ENCODE peak calls at places on chromosome 12, in five cellular contexts. One of them, this sample, is unnamed.

GRCh38 chr12:93042684-93043083 is 113.6 kb upstream of the EEA1 start:
- DNase-seq in GM12878: no peak
- DNase-seq in WTC11: no peak
- DNase-seq in K562: no peak
- DNase-seq in HEK293T: no peak
- DNase-seq in this sample: no peak

GRCh38 chr12:104672501-104673265 is 215.9 kb downstream of the CHST11 start:
- DNase-seq in K562: no peak
- DNase-seq in HEK293T: no peak
- DNase-seq in GM12878: no peak
- DNase-seq in WTC11: no peak
- DNase-seq in this sample: no peak

GRCh38 chr12:104677441-104678089 is 220.8 kb downstream of the CHST11 start:
- DNase-seq in WTC11: no peak
- DNase-seq in GM12878: no peak
- DNase-seq in K562: no peak
- DNase-seq in HEK293T: no peak
- DNase-seq in this sample: peak; percentile 28

GRCh38 chr12:89801284-89801683 is 92.6 kb upstream of the ATP2B1 start:
- DNase-seq in HEK293T: no peak
- DNase-seq in WTC11: no peak
- DNase-seq in K562: no peak
- DNase-seq in GM12878: no peak
- DNase-seq in this sample: no peak

GRCh38 chr12:56884421-56884820 is 49.8 kb downstream of the SDR9C7 start:
- DNase-seq in GM12878: no peak
- DNase-seq in HEK293T: no peak
- DNase-seq in K562: no peak
- DNase-seq in WTC11: no peak
- DNase-seq in this sample: no peak

GRCh38 chr12:79023261-79023660 is 158.7 kb downstream of the SYT1 start:
- DNase-seq in K562: no peak
- DNase-seq in WTC11: no peak
- DNase-seq in HEK293T: no peak
- DNase-seq in GM12878: no peak
- DNase-seq in this sample: no peak

GRCh38 chr12:116202940-116203339 is 74.6 kb downstream of the MED13L start:
- DNase-seq in HEK293T: no peak
- DNase-seq in WTC11: no peak
- DNase-seq in K562: no peak
- DNase-seq in GM12878: no peak
- DNase-seq in this sample: no peak

GRCh38 chr12:64691793-64692583 is 67.2 kb downstream of the GNS start:
- DNase-seq in GM12878: no peak
- DNase-seq in WTC11: no peak
- DNase-seq in HEK293T: peak; percentile 38
- DNase-seq in K562: no peak
- DNase-seq in this sample: no peak

GRCh38 chr12:66885115-66885875 is 206.4 kb upstream of the GRIP1 start:
- DNase-seq in GM12878: no peak
- DNase-seq in HEK293T: no peak
- DNase-seq in WTC11: peak; percentile 17
- DNase-seq in K562: peak; percentile 6
- DNase-seq in this sample: no peak

GRCh38 chr12:81610955-81611889 is 147.9 kb downstream of the PPFIA2 start:
- DNase-seq in WTC11: peak; percentile 12
- DNase-seq in HEK293T: peak; percentile 12
- DNase-seq in K562: no peak
- DNase-seq in GM12878: no peak
- DNase-seq in this sample: no peak

GRCh38 chr12:130909111-130909510 is 37.2 kb downstream of the RAN start:
- DNase-seq in K562: no peak
- DNase-seq in WTC11: no peak
- DNase-seq in HEK293T: no peak
- DNase-seq in GM12878: no peak
- DNase-seq in this sample: no peak

GRCh38 chr12:51377099-51377984 is 13.9 kb downstream of the GALNT6 start:
- DNase-seq in HEK293T: no peak
- DNase-seq in K562: no peak
- DNase-seq in GM12878: no peak
- DNase-seq in WTC11: no peak
- DNase-seq in this sample: no peak

GRCh38 chr12:116727261-116727660 is 10.6 kb downstream of the SPRING1 start:
- DNase-seq in GM12878: no peak
- DNase-seq in K562: no peak
- DNase-seq in WTC11: no peak
- DNase-seq in HEK293T: no peak
- DNase-seq in this sample: no peak

GRCh38 chr12:102427542-102427923 is 52.8 kb downstream of the IGF1 start:
- DNase-seq in WTC11: no peak
- DNase-seq in HEK293T: no peak
- DNase-seq in GM12878: no peak
- DNase-seq in K562: no peak
- DNase-seq in this sample: no peak

GRCh38 chr12:116337312-116337711 is 59.8 kb upstream of the MED13L start:
- DNase-seq in WTC11: no peak
- DNase-seq in HEK293T: no peak
- DNase-seq in GM12878: no peak
- DNase-seq in K562: no peak
- DNase-seq in this sample: no peak

GRCh38 chr12:43766291-43766690 is 7.5 kb downstream of the IRAK4 start:
- DNase-seq in WTC11: no peak
- DNase-seq in GM12878: no peak
- DNase-seq in K562: no peak
- DNase-seq in HEK293T: no peak
- DNase-seq in this sample: no peak

GRCh38 chr12:131034631-131035267 is 81.0 kb downstream of the ADGRD1 start:
- DNase-seq in WTC11: no peak
- DNase-seq in GM12878: no peak
- DNase-seq in K562: no peak
- DNase-seq in HEK293T: no peak
- DNase-seq in this sample: no peak

GRCh38 chr12:79983492-79983891 is 48.6 kb upstream of the PPP1R12A start:
- DNase-seq in GM12878: no peak
- DNase-seq in WTC11: no peak
- DNase-seq in HEK293T: no peak
- DNase-seq in K562: no peak
- DNase-seq in this sample: no peak

GRCh38 chr12:18382486-18382885 is 121.2 kb downstream of the PIK3C2G start:
- DNase-seq in HEK293T: no peak
- DNase-seq in WTC11: no peak
- DNase-seq in GM12878: no peak
- DNase-seq in K562: no peak
- DNase-seq in this sample: no peak

GRCh38 chr12:56102683-56103065 is 1.7 kb upstream of the PA2G4 start:
- DNase-seq in HEK293T: no peak
- DNase-seq in GM12878: no peak
- DNase-seq in WTC11: no peak
- DNase-seq in K562: no peak
- DNase-seq in this sample: no peak

GRCh38 chr12:11823593-11823992 is 174.1 kb downstream of the ETV6 start:
- DNase-seq in GM12878: no peak
- DNase-seq in K562: no peak
- DNase-seq in HEK293T: no peak
- DNase-seq in WTC11: no peak
- DNase-seq in this sample: no peak

GRCh38 chr12:105910030-105910429 is 228.7 kb downstream of the NUAK1 start:
- DNase-seq in HEK293T: no peak
- DNase-seq in GM12878: no peak
- DNase-seq in WTC11: no peak
- DNase-seq in K562: no peak
- DNase-seq in this sample: no peak

GRCh38 chr12:96766232-96766631 is 140.8 kb upstream of the NEDD1 start:
- DNase-seq in K562: no peak
- DNase-seq in WTC11: peak; percentile 37
- DNase-seq in HEK293T: no peak
- DNase-seq in GM12878: no peak
- DNase-seq in this sample: no peak

GRCh38 chr12:79183946-79184345 is 319.4 kb downstream of the SYT1 start:
- DNase-seq in GM12878: no peak
- DNase-seq in HEK293T: no peak
- DNase-seq in K562: no peak
- DNase-seq in WTC11: no peak
- DNase-seq in this sample: no peak

GRCh38 chr12:21696603-21697002 is 39.0 kb upstream of the LDHB start:
- DNase-seq in HEK293T: no peak
- DNase-seq in K562: no peak
- DNase-seq in GM12878: no peak
- DNase-seq in WTC11: no peak
- DNase-seq in this sample: no peak

GRCh38 chr12:63319386-63319785 is 168.4 kb upstream of the AVPR1A start:
- DNase-seq in K562: no peak
- DNase-seq in HEK293T: no peak
- DNase-seq in WTC11: no peak
- DNase-seq in GM12878: no peak
- DNase-seq in this sample: peak; percentile 39

GRCh38 chr12:131124487-131125280 is 171.0 kb downstream of the ADGRD1 start:
- DNase-seq in K562: no peak
- DNase-seq in GM12878: no peak
- DNase-seq in HEK293T: no peak
- DNase-seq in WTC11: no peak
- DNase-seq in this sample: no peak

GRCh38 chr12:57196439-57196838 is 20.2 kb upstream of the NXPH4 start:
- DNase-seq in GM12878: no peak
- DNase-seq in HEK293T: no peak
- DNase-seq in K562: no peak
- DNase-seq in WTC11: no peak
- DNase-seq in this sample: no peak

GRCh38 chr12:104747956-104748355 is 210.1 kb downstream of the SLC41A2 start:
- DNase-seq in GM12878: no peak
- DNase-seq in HEK293T: no peak
- DNase-seq in WTC11: no peak
- DNase-seq in K562: no peak
- DNase-seq in this sample: no peak

GRCh38 chr12:86669010-86669409 is 412.8 kb upstream of the MGAT4C start:
- DNase-seq in HEK293T: no peak
- DNase-seq in K562: no peak
- DNase-seq in GM12878: no peak
- DNase-seq in WTC11: no peak
- DNase-seq in this sample: no peak

GRCh38 chr12:62166525-62166924 is 93.7 kb upstream of the USP15 start:
- DNase-seq in K562: no peak
- DNase-seq in HEK293T: no peak
- DNase-seq in WTC11: no peak
- DNase-seq in GM12878: no peak
- DNase-seq in this sample: no peak
- TF ChIP-seq SP1 in K562: no peak
- TF ChIP-seq SP1 in HEK293T: no peak
- TF ChIP-seq SP1 in WTC11: no peak
- TF ChIP-seq SP1 in GM12878: no peak
- TF ChIP-seq SP1 in this sample: no peak

GRCh38 chr12:3551386-3551785 is 60.4 kb downstream of the PRMT8 start:
- DNase-seq in HEK293T: no peak
- DNase-seq in K562: peak; percentile 9
- DNase-seq in WTC11: no peak
- DNase-seq in GM12878: no peak
- DNase-seq in this sample: no peak
- TF ChIP-seq SP1 in HEK293T: no peak
- TF ChIP-seq SP1 in K562: no peak
- TF ChIP-seq SP1 in WTC11: no peak
- TF ChIP-seq SP1 in GM12878: no peak
- TF ChIP-seq SP1 in this sample: no peak

GRCh38 chr12:124571556-124571955 is 4.1 kb upstream of the NCOR2 start:
- DNase-seq in WTC11: no peak
- DNase-seq in K562: no peak
- DNase-seq in GM12878: no peak
- DNase-seq in HEK293T: no peak
- DNase-seq in this sample: no peak

GRCh38 chr12:124568431-124569374 is 1.3 kb upstream of the NCOR2 start:
- DNase-seq in GM12878: peak; percentile 53
- DNase-seq in WTC11: peak; percentile 44
- DNase-seq in HEK293T: peak; percentile 49
- DNase-seq in K562: peak; percentile 40
- DNase-seq in this sample: no peak

GRCh38 chr12:124567673-124568373 is 411 bp upstream of the NCOR2 start:
- DNase-seq in WTC11: peak; percentile 61
- DNase-seq in GM12878: no peak
- DNase-seq in HEK293T: peak; percentile 87
- DNase-seq in K562: peak; percentile 95
- DNase-seq in this sample: no peak

GRCh38 chr12:124570810-124571209 is 3.4 kb upstream of the NCOR2 start:
- DNase-seq in WTC11: no peak
- DNase-seq in K562: no peak
- DNase-seq in GM12878: no peak
- DNase-seq in HEK293T: no peak
- DNase-seq in this sample: no peak

GRCh38 chr12:124569375-124570148 is 2.1 kb upstream of the NCOR2 start:
- DNase-seq in HEK293T: no peak
- DNase-seq in GM12878: no peak
- DNase-seq in WTC11: no peak
- DNase-seq in K562: no peak
- DNase-seq in this sample: no peak
- TF ChIP-seq SP1 in HEK293T: no peak
- TF ChIP-seq SP1 in GM12878: no peak
- TF ChIP-seq SP1 in WTC11: no peak
- TF ChIP-seq SP1 in K562: no peak
- TF ChIP-seq SP1 in this sample: no peak

GRCh38 chr12:71477609-71478008 is 38.0 kb downstream of the LGR5 start:
- DNase-seq in K562: no peak
- DNase-seq in HEK293T: no peak
- DNase-seq in WTC11: no peak
- DNase-seq in GM12878: no peak
- DNase-seq in this sample: no peak
- TF ChIP-seq SP1 in K562: no peak
- TF ChIP-seq SP1 in HEK293T: no peak
- TF ChIP-seq SP1 in WTC11: no peak
- TF ChIP-seq SP1 in GM12878: no peak
- TF ChIP-seq SP1 in this sample: no peak

GRCh38 chr12:50055831-50056628 is 1.4 kb upstream of the ASIC1 start:
- DNase-seq in K562: peak; percentile 77
- DNase-seq in GM12878: no peak
- DNase-seq in HEK293T: peak; percentile 65
- DNase-seq in WTC11: peak; percentile 72
- DNase-seq in this sample: peak; percentile 48
- TF ChIP-seq SP1 in K562: no peak
- TF ChIP-seq SP1 in GM12878: no peak
- TF ChIP-seq SP1 in HEK293T: no peak
- TF ChIP-seq SP1 in WTC11: no peak
- TF ChIP-seq SP1 in this sample: no peak

GRCh38 chr12:70032076-70032475 is 207.0 kb downstream of the MYRFL start:
- DNase-seq in WTC11: no peak
- DNase-seq in K562: no peak
- DNase-seq in GM12878: no peak
- DNase-seq in HEK293T: no peak
- DNase-seq in this sample: no peak
- TF ChIP-seq SP1 in WTC11: no peak
- TF ChIP-seq SP1 in K562: no peak
- TF ChIP-seq SP1 in GM12878: no peak
- TF ChIP-seq SP1 in HEK293T: no peak
- TF ChIP-seq SP1 in this sample: no peak

This sample was measured in HCT116.